ENCODE peak calls at places on chromosomes 4 and X, in ten cellular contexts. M is fibroblast of lung, D is endothelial cell, J is psoas muscle, A is brain microvascular endothelial cell, N is cardiac muscle cell, P is HL-60, Z is Caco-2, V is ovary, S is heart left ventricle. L is an unnamed sample.

GRCh38 chr4:128468485-128468989 is 180.9 kb upstream of the PGRMC2 start:
- DNase-seq in M (peak), D (no peak), J (no peak), A (peak), N (peak), P (no peak), Z (no peak), V (no peak), S (peak), L (no peak)

GRCh38 chrX:33434256-33435092 is 223.1 kb upstream of the DMD start:
- DNase-seq in M (peak), D (peak), J (no peak), A (peak), N (peak), P (peak), Z (peak), V (peak), S (peak), L (peak)

GRCh38 chrX:120244735-120245498 is 5.7 kb upstream of the ZBTB33 start:
- DNase-seq in M (peak), D (peak), J (peak), A (peak), N (peak), P (peak), Z (peak), V (peak), S (peak), L (peak)

GRCh38 chr4:147834480-147834879 is 102.6 kb downstream of the ARHGAP10 start:
- DNase-seq in M (no peak), D (no peak), J (no peak), A (no peak), N (no peak), P (no peak), Z (no peak), V (no peak), S (no peak), L (no peak)

GRCh38 chrX:24014388-24015018 is 12.5 kb downstream of the KLHL15 start:
- DNase-seq in M (no peak), D (no peak), J (no peak), A (no peak), N (no peak), P (no peak), Z (no peak), V (no peak), S (no peak), L (peak)

GRCh38 chrX:38192007-38192625 is 28.6 kb downstream of the SRPX start:
- DNase-seq in M (peak), D (peak), J (no peak), A (no peak), N (no peak), P (peak), Z (no peak), V (no peak), S (no peak), L (no peak)

GRCh38 chr4:48578132-48578964 is 88.3 kb downstream of the ZAR1 start:
- DNase-seq in M (peak), D (peak), J (no peak), A (peak), N (peak), P (peak), Z (peak), V (peak), S (peak), L (peak)

GRCh38 chr4:68927165-68927564 is 24.4 kb downstream of the UGT2A3 start:
- DNase-seq in M (no peak), D (no peak), J (no peak), A (no peak), N (no peak), P (no peak), Z (no peak), V (no peak), S (no peak), L (no peak)

GRCh38 chr4:84582988-84583870 is at the start of gene CDS1:
- DNase-seq in M (no peak), D (peak), J (peak), A (no peak), N (no peak), P (peak), Z (peak), V (no peak), S (peak), L (peak)

GRCh38 chrX:139304471-139304870 is 226.1 kb upstream of the F9 start:
- DNase-seq in M (no peak), D (no peak), J (no peak), A (no peak), N (no peak), P (no peak), Z (no peak), V (no peak), S (no peak), L (no peak)

GRCh38 chr4:187617117-187617516 is 378.5 kb upstream of the ZFP42 start:
- DNase-seq in M (peak), D (no peak), J (no peak), A (no peak), N (peak), P (no peak), Z (no peak), V (no peak), S (no peak), L (no peak)

GRCh38 chr4:146032234-146032860 is 93.7 kb upstream of the ZNF827 start:
- DNase-seq in M (no peak), D (no peak), J (no peak), A (no peak), N (no peak), P (no peak), Z (no peak), V (no peak), S (no peak), L (no peak)

GRCh38 chr4:28287837-28288236 is 1427.2 kb downstream of the STIM2 start:
- DNase-seq in M (peak), D (no peak), J (no peak), A (peak), N (peak), P (no peak), Z (peak), V (no peak), S (no peak), L (no peak)

GRCh38 chr4:176054942-176055341 is 10.7 kb upstream of the WDR17 start:
- DNase-seq in M (no peak), D (no peak), J (no peak), A (no peak), N (no peak), P (no peak), Z (no peak), V (no peak), S (no peak), L (no peak)

GRCh38 chr4:19844436-19844835 is 407.3 kb upstream of the SLIT2 start:
- DNase-seq in M (peak), D (no peak), J (no peak), A (peak), N (peak), P (no peak), Z (no peak), V (no peak), S (no peak), L (no peak)

GRCh38 chr4:142961866-142962265 is 115.8 kb upstream of the INPP4B start:
- DNase-seq in M (no peak), D (no peak), J (no peak), A (no peak), N (peak), P (peak), Z (no peak), V (no peak), S (no peak), L (no peak)

GRCh38 chr4:69800599-69800998 is 40.2 kb upstream of the SULT1B1 start:
- DNase-seq in M (no peak), D (no peak), J (no peak), A (peak), N (peak), P (no peak), Z (no peak), V (no peak), S (no peak), L (no peak)

GRCh38 chr4:107449611-107450369 is 270.2 kb downstream of the PAPSS1 start:
- DNase-seq in M (no peak), D (no peak), J (no peak), A (no peak), N (no peak), P (no peak), Z (no peak), V (no peak), S (no peak), L (no peak)

GRCh38 chr4:169412046-169412445 is 141.3 kb upstream of the SH3RF1 start:
- DNase-seq in M (no peak), D (no peak), J (no peak), A (no peak), N (no peak), P (no peak), Z (no peak), V (no peak), S (no peak), L (no peak)

GRCh38 chrX:63686878-63687714 is 97.9 kb downstream of the ARHGEF9 start:
- DNase-seq in M (peak), D (peak), J (no peak), A (peak), N (peak), P (peak), Z (peak), V (no peak), S (no peak), L (peak)

GRCh38 chr4:88866862-88867550 is 169.4 kb upstream of the NAP1L5 start:
- DNase-seq in M (no peak), D (no peak), J (no peak), A (peak), N (no peak), P (no peak), Z (no peak), V (no peak), S (no peak), L (no peak)

GRCh38 chrX:65582450-65583082 is 48.0 kb upstream of the LAS1L start:
- DNase-seq in M (no peak), D (no peak), J (no peak), A (no peak), N (no peak), P (no peak), Z (no peak), V (no peak), S (no peak), L (no peak)

GRCh38 chr4:521636-522330 is 22.8 kb downstream of the PIGG start:
- DNase-seq in M (no peak), D (no peak), J (no peak), A (no peak), N (no peak), P (no peak), Z (no peak), V (no peak), S (no peak), L (no peak)

GRCh38 chr4:60780874-60781273 is 419.3 kb upstream of the ADGRL3 start:
- DNase-seq in M (no peak), D (no peak), J (no peak), A (peak), N (no peak), P (no peak), Z (no peak), V (no peak), S (no peak), L (no peak)

GRCh38 chr4:24771241-24771640 is 24.1 kb upstream of the SOD3 start:
- DNase-seq in M (peak), D (no peak), J (no peak), A (no peak), N (peak), P (no peak), Z (no peak), V (no peak), S (no peak), L (no peak)

DNA sequence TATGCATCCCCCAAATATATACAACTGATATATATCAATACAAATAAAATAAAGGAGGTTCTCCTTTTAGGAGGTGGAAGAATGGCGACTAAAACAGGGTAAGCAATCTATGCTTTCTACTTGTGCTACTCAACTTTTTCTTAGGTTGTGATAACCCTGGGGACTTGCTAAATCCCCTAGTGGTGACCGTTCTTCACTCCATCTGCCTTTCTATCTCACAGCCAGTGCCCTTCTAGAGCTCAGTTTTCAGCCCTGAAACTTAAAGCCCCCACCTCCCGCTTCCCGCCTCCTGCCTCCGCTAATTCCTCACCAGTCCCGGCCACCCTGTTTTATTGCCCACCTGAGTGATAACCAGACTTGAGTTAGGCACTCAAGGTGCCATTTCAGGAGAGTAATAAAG is 15.5 kb upstream of the ESX1 start:
- DNase-seq in M (no peak), D (no peak), J (no peak), A (no peak), N (no peak), P (no peak), Z (no peak), V (no peak), S (no peak), L (no peak)
- TF ChIP-seq CTCF in M (no peak), D (no peak), J (no peak), A (peak), N (no peak), P (no peak), Z (no peak), V (no peak), S (no peak), L (no peak)

GRCh38 chr4:36244257-36245084 is at the start of gene ARAP2:
- DNase-seq in M (peak), D (no peak), J (peak), A (no peak), N (peak), P (peak), Z (peak), V (peak), S (peak), L (peak)
- TF ChIP-seq CTCF in M (no peak), D (no peak), J (no peak), A (no peak), N (no peak), P (no peak), Z (no peak), V (no peak), S (no peak), L (no peak)

DNA sequence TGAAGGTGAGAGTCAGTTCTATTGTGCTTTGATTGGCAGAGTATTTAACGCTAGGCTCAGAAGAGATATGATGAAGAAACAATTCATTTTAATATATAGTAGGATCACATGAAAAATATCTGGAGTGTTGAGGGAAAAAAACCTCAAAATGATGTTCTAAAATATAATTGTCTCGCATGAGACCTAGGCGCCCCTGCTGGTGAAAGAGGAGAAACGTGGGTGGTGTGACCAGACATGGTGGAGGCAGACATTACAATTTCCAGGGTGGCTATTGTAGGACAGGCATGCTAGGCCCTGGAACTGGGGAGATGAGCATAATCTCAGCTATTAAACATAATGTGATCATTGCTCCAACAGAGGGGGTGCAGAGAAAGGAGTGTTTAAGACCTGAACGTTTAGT is 210.0 kb downstream of the HS3ST1 start:
- DNase-seq in M (no peak), D (no peak), J (no peak), A (no peak), N (peak), P (peak), Z (no peak), V (no peak), S (no peak), L (no peak)
- TF ChIP-seq CTCF in M (no peak), D (no peak), J (no peak), A (peak), N (peak), P (no peak), Z (peak), V (no peak), S (no peak), L (no peak)

GRCh38 chr4:102420563-102421221 is 75.4 kb upstream of the SLC39A8 start:
- DNase-seq in M (peak), D (no peak), J (no peak), A (no peak), N (no peak), P (no peak), Z (no peak), V (no peak), S (no peak), L (no peak)
- TF ChIP-seq CTCF in M (peak), D (no peak), J (peak), A (no peak), N (no peak), P (no peak), Z (no peak), V (no peak), S (no peak), L (no peak)

DNA sequence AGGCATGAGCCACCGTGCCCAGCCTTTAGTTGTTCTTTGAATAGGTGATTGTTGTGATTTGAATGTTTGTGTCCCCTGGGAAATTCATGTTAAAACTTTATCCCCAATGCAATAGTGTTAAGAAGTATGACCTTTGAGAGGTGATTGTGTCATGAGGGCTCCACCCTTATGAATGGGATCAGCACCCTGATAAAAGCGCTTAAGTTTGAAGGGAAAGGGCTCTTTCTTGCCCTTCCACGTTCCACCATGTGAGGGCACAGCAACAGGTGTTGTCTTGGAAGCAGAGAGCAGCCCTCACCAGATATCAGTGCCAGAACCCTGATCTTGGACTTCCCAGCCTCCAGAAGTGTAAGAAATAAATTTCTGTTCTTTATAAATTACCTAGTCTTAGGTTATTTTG is 33.7 kb upstream of the RP2 start:
- DNase-seq in M (peak), D (no peak), J (no peak), A (no peak), N (no peak), P (peak), Z (peak), V (no peak), S (no peak), L (no peak)
- TF ChIP-seq CTCF in M (peak), D (no peak), J (no peak), A (peak), N (peak), P (no peak), Z (no peak), V (no peak), S (no peak), L (no peak)

DNA sequence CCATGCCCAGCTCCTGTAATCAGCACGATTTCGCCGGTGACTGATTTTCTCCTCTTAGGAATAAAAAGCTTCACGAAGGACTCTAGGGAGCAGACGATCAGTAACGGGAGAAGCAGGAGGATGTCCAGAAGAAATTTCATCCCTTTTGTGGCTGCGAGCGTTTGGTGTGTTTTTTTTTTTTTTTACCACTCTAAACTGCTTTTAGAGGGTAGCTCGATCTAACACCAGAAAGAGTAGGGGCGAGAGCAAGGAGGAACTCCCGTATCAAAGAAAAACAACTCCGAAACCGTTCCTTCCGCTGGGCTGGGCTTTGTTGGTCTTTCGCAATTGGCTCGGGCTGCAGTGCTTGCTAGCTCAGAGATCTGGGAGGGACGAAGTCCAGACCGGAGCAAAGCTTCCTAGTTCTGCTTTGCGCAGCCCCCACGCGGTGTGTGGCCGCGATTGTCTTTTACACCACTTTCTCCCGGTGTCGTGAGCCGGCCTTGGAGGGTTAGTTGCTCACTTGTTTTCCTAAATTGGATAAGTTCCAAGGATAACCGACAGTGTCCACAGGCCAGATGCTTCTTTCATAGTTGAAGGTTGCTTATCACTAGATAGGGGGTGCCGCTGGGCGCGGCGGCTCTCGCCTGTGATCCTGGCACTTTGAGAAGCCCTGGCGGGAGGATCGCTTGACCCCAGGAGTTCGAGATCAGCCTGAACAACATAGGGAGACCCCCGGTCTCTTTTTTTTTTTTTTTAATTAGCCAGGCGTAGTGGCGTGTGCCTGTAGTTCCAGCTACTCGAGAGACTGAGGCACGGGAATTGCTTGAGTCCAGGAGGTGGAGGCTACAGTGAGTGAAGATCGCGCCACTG is at the start of gene HSD17B11:
- DNase-seq in M (peak), D (peak), J (peak), A (peak), N (peak), P (peak), Z (peak), V (peak), S (peak), L (peak)
- TF ChIP-seq CTCF in M (peak), D (no peak), J (peak), A (peak), N (no peak), P (no peak), Z (no peak), V (peak), S (no peak), L (no peak)

DNA sequence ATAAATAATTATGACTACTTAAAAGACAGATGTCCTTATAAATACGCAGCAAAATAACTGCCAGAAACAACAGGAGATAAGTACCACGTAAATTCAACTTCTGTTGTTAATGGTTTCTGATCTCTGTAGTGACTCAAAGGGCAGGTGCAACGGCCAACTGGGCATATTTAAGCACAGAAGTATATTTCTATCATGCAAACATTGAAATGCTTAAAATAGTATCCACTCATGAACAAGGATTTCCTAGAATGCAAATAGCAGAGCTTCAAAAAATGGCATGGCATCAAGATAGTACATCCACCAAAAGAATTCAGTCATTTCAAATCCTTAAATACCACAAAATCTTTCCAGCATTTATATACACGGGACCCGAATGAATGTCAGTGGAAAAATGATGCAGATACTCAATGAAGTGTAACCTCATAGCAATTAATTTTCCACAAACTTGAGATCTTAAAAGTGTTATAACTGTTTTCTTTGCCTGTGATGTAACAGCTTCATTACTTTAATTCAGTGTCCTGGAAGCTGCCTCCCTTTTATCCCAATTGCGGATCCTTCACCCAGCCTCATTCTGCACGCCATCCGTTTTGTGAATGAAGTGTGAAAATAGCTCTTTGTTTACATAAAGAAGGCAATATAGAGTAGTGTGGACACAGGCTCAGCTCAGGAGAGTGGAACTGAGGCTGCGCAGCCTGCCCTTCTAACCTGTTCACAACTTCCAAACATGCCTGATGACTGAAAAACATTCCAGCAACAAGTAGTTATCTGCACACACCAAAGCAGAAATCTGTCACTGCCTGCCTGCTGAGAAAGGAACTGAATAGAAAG is 10.1 kb downstream of the PDGFC start:
- DNase-seq in M (no peak), D (no peak), J (no peak), A (no peak), N (no peak), P (no peak), Z (no peak), V (no peak), S (no peak), L (no peak)
- TF ChIP-seq CTCF in M (no peak), D (no peak), J (no peak), A (no peak), N (no peak), P (no peak), Z (no peak), V (no peak), S (no peak), L (no peak)

L was measured in GM20000.